ENCODE peak calls at places on chromosomes 12 and 14, in nine cellular contexts. One of them, this sample, is unnamed.

GRCh38 chr12:107661830-107662229 is 23.8 kb upstream of the PWP1 start:
- DNase-seq in chondrocyte: no peak
- DNase-seq in EL: no peak
- DNase-seq in stomach: no peak
- DNase-seq in stimulated activated CD4-positive, alpha-beta T cell treated with anti-CD3 and anti-CD28 coated beads, Interleukin-1b, Interleukin-23, amount 100 ng/mL, for 1 hour: no peak
- DNase-seq in Daoy: no peak
- DNase-seq in SK-MEL-5: no peak
- DNase-seq in activated T-helper 1 cell treated with anti-CD3 and anti-CD28 coated beads, Interleukin-2, amount 50 U/mL, for 16 hours: no peak
- DNase-seq in endodermal cell: no peak
- DNase-seq in this sample: no peak

GRCh38 chr12:49882248-49882850 is 21.4 kb downstream of the FAIM2 start:
- DNase-seq in chondrocyte: peak
- DNase-seq in EL: no peak
- DNase-seq in stomach: no peak
- DNase-seq in stimulated activated CD4-positive, alpha-beta T cell treated with anti-CD3 and anti-CD28 coated beads, Interleukin-1b, Interleukin-23, amount 100 ng/mL, for 1 hour: no peak
- DNase-seq in Daoy: no peak
- DNase-seq in SK-MEL-5: no peak
- DNase-seq in activated T-helper 1 cell treated with anti-CD3 and anti-CD28 coated beads, Interleukin-2, amount 50 U/mL, for 16 hours: no peak
- DNase-seq in endodermal cell: peak
- DNase-seq in this sample: no peak

GRCh38 chr14:22819191-22819988 is 4.2 kb upstream of the SLC7A7 start:
- DNase-seq in chondrocyte: no peak
- DNase-seq in EL: peak
- DNase-seq in stomach: peak
- DNase-seq in stimulated activated CD4-positive, alpha-beta T cell treated with anti-CD3 and anti-CD28 coated beads, Interleukin-1b, Interleukin-23, amount 100 ng/mL, for 1 hour: no peak
- DNase-seq in Daoy: no peak
- DNase-seq in SK-MEL-5: peak
- DNase-seq in activated T-helper 1 cell treated with anti-CD3 and anti-CD28 coated beads, Interleukin-2, amount 50 U/mL, for 16 hours: no peak
- DNase-seq in endodermal cell: peak
- DNase-seq in this sample: no peak

GRCh38 chr12:43453761-43454160 is 98.2 kb downstream of the ADAMTS20 start:
- DNase-seq in chondrocyte: no peak
- DNase-seq in EL: no peak
- DNase-seq in stomach: no peak
- DNase-seq in stimulated activated CD4-positive, alpha-beta T cell treated with anti-CD3 and anti-CD28 coated beads, Interleukin-1b, Interleukin-23, amount 100 ng/mL, for 1 hour: no peak
- DNase-seq in Daoy: peak
- DNase-seq in SK-MEL-5: peak
- DNase-seq in activated T-helper 1 cell treated with anti-CD3 and anti-CD28 coated beads, Interleukin-2, amount 50 U/mL, for 16 hours: no peak
- DNase-seq in endodermal cell: no peak
- DNase-seq in this sample: no peak

GRCh38 chr12:33566403-33566802 is 126.8 kb upstream of the SYT10 start:
- DNase-seq in chondrocyte: no peak
- DNase-seq in EL: no peak
- DNase-seq in stomach: no peak
- DNase-seq in stimulated activated CD4-positive, alpha-beta T cell treated with anti-CD3 and anti-CD28 coated beads, Interleukin-1b, Interleukin-23, amount 100 ng/mL, for 1 hour: no peak
- DNase-seq in Daoy: no peak
- DNase-seq in SK-MEL-5: no peak
- DNase-seq in activated T-helper 1 cell treated with anti-CD3 and anti-CD28 coated beads, Interleukin-2, amount 50 U/mL, for 16 hours: no peak
- DNase-seq in endodermal cell: no peak
- DNase-seq in this sample: no peak

GRCh38 chr12:95215925-95216324 is 1.3 kb downstream of the FGD6 start:
- DNase-seq in chondrocyte: no peak
- DNase-seq in EL: peak
- DNase-seq in stomach: no peak
- DNase-seq in stimulated activated CD4-positive, alpha-beta T cell treated with anti-CD3 and anti-CD28 coated beads, Interleukin-1b, Interleukin-23, amount 100 ng/mL, for 1 hour: no peak
- DNase-seq in Daoy: peak
- DNase-seq in SK-MEL-5: peak
- DNase-seq in activated T-helper 1 cell treated with anti-CD3 and anti-CD28 coated beads, Interleukin-2, amount 50 U/mL, for 16 hours: no peak
- DNase-seq in endodermal cell: no peak
- DNase-seq in this sample: no peak

GRCh38 chr12:40146800-40147797 is 41.2 kb upstream of the SLC2A13 start:
- DNase-seq in chondrocyte: no peak
- DNase-seq in EL: no peak
- DNase-seq in stomach: no peak
- DNase-seq in stimulated activated CD4-positive, alpha-beta T cell treated with anti-CD3 and anti-CD28 coated beads, Interleukin-1b, Interleukin-23, amount 100 ng/mL, for 1 hour: no peak
- DNase-seq in Daoy: no peak
- DNase-seq in SK-MEL-5: no peak
- DNase-seq in activated T-helper 1 cell treated with anti-CD3 and anti-CD28 coated beads, Interleukin-2, amount 50 U/mL, for 16 hours: no peak
- DNase-seq in endodermal cell: no peak
- DNase-seq in this sample: no peak

GRCh38 chr14:48527832-48528231 is 852.4 kb upstream of the MDGA2 start:
- DNase-seq in chondrocyte: no peak
- DNase-seq in EL: no peak
- DNase-seq in stomach: no peak
- DNase-seq in stimulated activated CD4-positive, alpha-beta T cell treated with anti-CD3 and anti-CD28 coated beads, Interleukin-1b, Interleukin-23, amount 100 ng/mL, for 1 hour: no peak
- DNase-seq in Daoy: no peak
- DNase-seq in SK-MEL-5: no peak
- DNase-seq in activated T-helper 1 cell treated with anti-CD3 and anti-CD28 coated beads, Interleukin-2, amount 50 U/mL, for 16 hours: no peak
- DNase-seq in endodermal cell: peak
- DNase-seq in this sample: no peak

GRCh38 chr12:102917026-102917787 is at the start of gene PAH:
- DNase-seq in chondrocyte: no peak
- DNase-seq in EL: peak
- DNase-seq in stomach: peak
- DNase-seq in stimulated activated CD4-positive, alpha-beta T cell treated with anti-CD3 and anti-CD28 coated beads, Interleukin-1b, Interleukin-23, amount 100 ng/mL, for 1 hour: no peak
- DNase-seq in Daoy: peak
- DNase-seq in SK-MEL-5: peak
- DNase-seq in activated T-helper 1 cell treated with anti-CD3 and anti-CD28 coated beads, Interleukin-2, amount 50 U/mL, for 16 hours: peak
- DNase-seq in endodermal cell: peak
- DNase-seq in this sample: no peak

GRCh38 chr14:103533999-103534575 is 5.1 kb downstream of the TRMT61A start:
- DNase-seq in chondrocyte: no peak
- DNase-seq in EL: no peak
- DNase-seq in stomach: no peak
- DNase-seq in stimulated activated CD4-positive, alpha-beta T cell treated with anti-CD3 and anti-CD28 coated beads, Interleukin-1b, Interleukin-23, amount 100 ng/mL, for 1 hour: no peak
- DNase-seq in Daoy: no peak
- DNase-seq in SK-MEL-5: no peak
- DNase-seq in activated T-helper 1 cell treated with anti-CD3 and anti-CD28 coated beads, Interleukin-2, amount 50 U/mL, for 16 hours: no peak
- DNase-seq in endodermal cell: no peak
- DNase-seq in this sample: no peak

GRCh38 chr12:57815177-57816000 is 3.1 kb downstream of the AVIL start:
- DNase-seq in chondrocyte: peak
- DNase-seq in EL: no peak
- DNase-seq in stomach: no peak
- DNase-seq in stimulated activated CD4-positive, alpha-beta T cell treated with anti-CD3 and anti-CD28 coated beads, Interleukin-1b, Interleukin-23, amount 100 ng/mL, for 1 hour: no peak
- DNase-seq in Daoy: no peak
- DNase-seq in SK-MEL-5: peak
- DNase-seq in activated T-helper 1 cell treated with anti-CD3 and anti-CD28 coated beads, Interleukin-2, amount 50 U/mL, for 16 hours: no peak
- DNase-seq in endodermal cell: peak
- DNase-seq in this sample: no peak

GRCh38 chr12:104602426-104602825 is 145.7 kb downstream of the CHST11 start:
- DNase-seq in chondrocyte: no peak
- DNase-seq in EL: no peak
- DNase-seq in stomach: no peak
- DNase-seq in stimulated activated CD4-positive, alpha-beta T cell treated with anti-CD3 and anti-CD28 coated beads, Interleukin-1b, Interleukin-23, amount 100 ng/mL, for 1 hour: no peak
- DNase-seq in Daoy: peak
- DNase-seq in SK-MEL-5: no peak
- DNase-seq in activated T-helper 1 cell treated with anti-CD3 and anti-CD28 coated beads, Interleukin-2, amount 50 U/mL, for 16 hours: no peak
- DNase-seq in endodermal cell: no peak
- DNase-seq in this sample: no peak

GRCh38 chr14:27077181-27077738 is 479.4 kb upstream of the NOVA1 start:
- DNase-seq in chondrocyte: no peak
- DNase-seq in EL: no peak
- DNase-seq in stomach: no peak
- DNase-seq in stimulated activated CD4-positive, alpha-beta T cell treated with anti-CD3 and anti-CD28 coated beads, Interleukin-1b, Interleukin-23, amount 100 ng/mL, for 1 hour: no peak
- DNase-seq in Daoy: no peak
- DNase-seq in SK-MEL-5: peak
- DNase-seq in activated T-helper 1 cell treated with anti-CD3 and anti-CD28 coated beads, Interleukin-2, amount 50 U/mL, for 16 hours: no peak
- DNase-seq in endodermal cell: no peak
- DNase-seq in this sample: no peak

GRCh38 chr12:47102845-47103666 is 23.3 kb upstream of the AMIGO2 start:
- DNase-seq in chondrocyte: no peak
- DNase-seq in EL: peak
- DNase-seq in stomach: no peak
- DNase-seq in stimulated activated CD4-positive, alpha-beta T cell treated with anti-CD3 and anti-CD28 coated beads, Interleukin-1b, Interleukin-23, amount 100 ng/mL, for 1 hour: no peak
- DNase-seq in Daoy: no peak
- DNase-seq in SK-MEL-5: no peak
- DNase-seq in activated T-helper 1 cell treated with anti-CD3 and anti-CD28 coated beads, Interleukin-2, amount 50 U/mL, for 16 hours: no peak
- DNase-seq in endodermal cell: no peak
- DNase-seq in this sample: no peak

GRCh38 chr12:57008113-57008687 is 1.9 kb upstream of the ZBTB39 start:
- DNase-seq in chondrocyte: no peak
- DNase-seq in EL: peak
- DNase-seq in stomach: no peak
- DNase-seq in stimulated activated CD4-positive, alpha-beta T cell treated with anti-CD3 and anti-CD28 coated beads, Interleukin-1b, Interleukin-23, amount 100 ng/mL, for 1 hour: no peak
- DNase-seq in Daoy: peak
- DNase-seq in SK-MEL-5: peak
- DNase-seq in activated T-helper 1 cell treated with anti-CD3 and anti-CD28 coated beads, Interleukin-2, amount 50 U/mL, for 16 hours: no peak
- DNase-seq in endodermal cell: no peak
- DNase-seq in this sample: no peak

GRCh38 chr12:18383203-18383602 is 121.9 kb downstream of the PIK3C2G start:
- DNase-seq in chondrocyte: no peak
- DNase-seq in EL: peak
- DNase-seq in stomach: no peak
- DNase-seq in stimulated activated CD4-positive, alpha-beta T cell treated with anti-CD3 and anti-CD28 coated beads, Interleukin-1b, Interleukin-23, amount 100 ng/mL, for 1 hour: no peak
- DNase-seq in Daoy: no peak
- DNase-seq in SK-MEL-5: peak
- DNase-seq in activated T-helper 1 cell treated with anti-CD3 and anti-CD28 coated beads, Interleukin-2, amount 50 U/mL, for 16 hours: no peak
- DNase-seq in endodermal cell: no peak
- DNase-seq in this sample: no peak

GRCh38 chr14:35878272-35879140 is 52.4 kb downstream of the BRMS1L start:
- DNase-seq in chondrocyte: no peak
- DNase-seq in EL: peak
- DNase-seq in stomach: peak
- DNase-seq in stimulated activated CD4-positive, alpha-beta T cell treated with anti-CD3 and anti-CD28 coated beads, Interleukin-1b, Interleukin-23, amount 100 ng/mL, for 1 hour: no peak
- DNase-seq in Daoy: peak
- DNase-seq in SK-MEL-5: peak
- DNase-seq in activated T-helper 1 cell treated with anti-CD3 and anti-CD28 coated beads, Interleukin-2, amount 50 U/mL, for 16 hours: no peak
- DNase-seq in endodermal cell: no peak
- DNase-seq in this sample: no peak

GRCh38 chr12:2288001-2288400 is 235.2 kb downstream of the CACNA1C start:
- DNase-seq in chondrocyte: no peak
- DNase-seq in EL: peak
- DNase-seq in stomach: no peak
- DNase-seq in stimulated activated CD4-positive, alpha-beta T cell treated with anti-CD3 and anti-CD28 coated beads, Interleukin-1b, Interleukin-23, amount 100 ng/mL, for 1 hour: no peak
- DNase-seq in Daoy: peak
- DNase-seq in SK-MEL-5: no peak
- DNase-seq in activated T-helper 1 cell treated with anti-CD3 and anti-CD28 coated beads, Interleukin-2, amount 50 U/mL, for 16 hours: no peak
- DNase-seq in endodermal cell: peak
- DNase-seq in this sample: no peak

GRCh38 chr14:32939254-32940065 is 781 bp downstream of the NPAS3 start:
- DNase-seq in chondrocyte: peak
- DNase-seq in EL: peak
- DNase-seq in stomach: peak
- DNase-seq in stimulated activated CD4-positive, alpha-beta T cell treated with anti-CD3 and anti-CD28 coated beads, Interleukin-1b, Interleukin-23, amount 100 ng/mL, for 1 hour: no peak
- DNase-seq in Daoy: peak
- DNase-seq in SK-MEL-5: peak
- DNase-seq in activated T-helper 1 cell treated with anti-CD3 and anti-CD28 coated beads, Interleukin-2, amount 50 U/mL, for 16 hours: no peak
- DNase-seq in endodermal cell: peak
- DNase-seq in this sample: no peak

GRCh38 chr14:59600211-59600945 is 23.8 kb upstream of the CCDC175 start:
- DNase-seq in chondrocyte: no peak
- DNase-seq in EL: no peak
- DNase-seq in stomach: no peak
- DNase-seq in stimulated activated CD4-positive, alpha-beta T cell treated with anti-CD3 and anti-CD28 coated beads, Interleukin-1b, Interleukin-23, amount 100 ng/mL, for 1 hour: no peak
- DNase-seq in Daoy: no peak
- DNase-seq in SK-MEL-5: no peak
- DNase-seq in activated T-helper 1 cell treated with anti-CD3 and anti-CD28 coated beads, Interleukin-2, amount 50 U/mL, for 16 hours: no peak
- DNase-seq in endodermal cell: no peak
- DNase-seq in this sample: no peak

GRCh38 chr12:71767183-71767582 is 12.5 kb downstream of the RAB21 start:
- DNase-seq in chondrocyte: no peak
- DNase-seq in EL: no peak
- DNase-seq in stomach: no peak
- DNase-seq in stimulated activated CD4-positive, alpha-beta T cell treated with anti-CD3 and anti-CD28 coated beads, Interleukin-1b, Interleukin-23, amount 100 ng/mL, for 1 hour: no peak
- DNase-seq in Daoy: no peak
- DNase-seq in SK-MEL-5: no peak
- DNase-seq in activated T-helper 1 cell treated with anti-CD3 and anti-CD28 coated beads, Interleukin-2, amount 50 U/mL, for 16 hours: no peak
- DNase-seq in endodermal cell: no peak
- DNase-seq in this sample: no peak

GRCh38 chr12:6955462-6956331 is 4.5 kb downstream of the PTPN6 start:
- DNase-seq in chondrocyte: peak
- DNase-seq in EL: no peak
- DNase-seq in stomach: no peak
- DNase-seq in stimulated activated CD4-positive, alpha-beta T cell treated with anti-CD3 and anti-CD28 coated beads, Interleukin-1b, Interleukin-23, amount 100 ng/mL, for 1 hour: no peak
- DNase-seq in Daoy: no peak
- DNase-seq in SK-MEL-5: no peak
- DNase-seq in activated T-helper 1 cell treated with anti-CD3 and anti-CD28 coated beads, Interleukin-2, amount 50 U/mL, for 16 hours: no peak
- DNase-seq in endodermal cell: no peak
- DNase-seq in this sample: no peak

GRCh38 chr12:5230151-5230550 is 186.5 kb downstream of the KCNA5 start:
- DNase-seq in chondrocyte: no peak
- DNase-seq in EL: peak
- DNase-seq in stomach: no peak
- DNase-seq in stimulated activated CD4-positive, alpha-beta T cell treated with anti-CD3 and anti-CD28 coated beads, Interleukin-1b, Interleukin-23, amount 100 ng/mL, for 1 hour: no peak
- DNase-seq in Daoy: peak
- DNase-seq in SK-MEL-5: no peak
- DNase-seq in activated T-helper 1 cell treated with anti-CD3 and anti-CD28 coated beads, Interleukin-2, amount 50 U/mL, for 16 hours: no peak
- DNase-seq in endodermal cell: no peak
- DNase-seq in this sample: no peak

GRCh38 chr14:103848720-103849077 is 1.3 kb upstream of the PPP1R13B start:
- DNase-seq in chondrocyte: no peak
- DNase-seq in EL: no peak
- DNase-seq in stomach: no peak
- DNase-seq in stimulated activated CD4-positive, alpha-beta T cell treated with anti-CD3 and anti-CD28 coated beads, Interleukin-1b, Interleukin-23, amount 100 ng/mL, for 1 hour: no peak
- DNase-seq in Daoy: no peak
- DNase-seq in SK-MEL-5: no peak
- DNase-seq in activated T-helper 1 cell treated with anti-CD3 and anti-CD28 coated beads, Interleukin-2, amount 50 U/mL, for 16 hours: no peak
- DNase-seq in endodermal cell: no peak
- DNase-seq in this sample: no peak

GRCh38 chr12:122394626-122395194 is 27.8 kb downstream of the CLIP1 start:
- DNase-seq in chondrocyte: no peak
- DNase-seq in EL: peak
- DNase-seq in stomach: no peak
- DNase-seq in stimulated activated CD4-positive, alpha-beta T cell treated with anti-CD3 and anti-CD28 coated beads, Interleukin-1b, Interleukin-23, amount 100 ng/mL, for 1 hour: no peak
- DNase-seq in Daoy: no peak
- DNase-seq in SK-MEL-5: no peak
- DNase-seq in activated T-helper 1 cell treated with anti-CD3 and anti-CD28 coated beads, Interleukin-2, amount 50 U/mL, for 16 hours: no peak
- DNase-seq in endodermal cell: no peak
- DNase-seq in this sample: no peak

GRCh38 chr14:76922599-76922998 is 96.4 kb downstream of the LRRC74A start:
- DNase-seq in chondrocyte: no peak
- DNase-seq in EL: no peak
- DNase-seq in stomach: no peak
- DNase-seq in stimulated activated CD4-positive, alpha-beta T cell treated with anti-CD3 and anti-CD28 coated beads, Interleukin-1b, Interleukin-23, amount 100 ng/mL, for 1 hour: no peak
- DNase-seq in Daoy: no peak
- DNase-seq in SK-MEL-5: no peak
- DNase-seq in activated T-helper 1 cell treated with anti-CD3 and anti-CD28 coated beads, Interleukin-2, amount 50 U/mL, for 16 hours: no peak
- DNase-seq in endodermal cell: peak
- DNase-seq in this sample: no peak

GRCh38 chr12:51923506-51924365 is 16.4 kb downstream of the ACVRL1 start:
- DNase-seq in chondrocyte: no peak
- DNase-seq in EL: peak
- DNase-seq in stomach: peak
- DNase-seq in stimulated activated CD4-positive, alpha-beta T cell treated with anti-CD3 and anti-CD28 coated beads, Interleukin-1b, Interleukin-23, amount 100 ng/mL, for 1 hour: peak
- DNase-seq in Daoy: peak
- DNase-seq in SK-MEL-5: peak
- DNase-seq in activated T-helper 1 cell treated with anti-CD3 and anti-CD28 coated beads, Interleukin-2, amount 50 U/mL, for 16 hours: peak
- DNase-seq in endodermal cell: peak
- DNase-seq in this sample: no peak

GRCh38 chr12:130070017-130070653 is 92.1 kb upstream of the FZD10 start:
- DNase-seq in chondrocyte: no peak
- DNase-seq in EL: no peak
- DNase-seq in stomach: no peak
- DNase-seq in stimulated activated CD4-positive, alpha-beta T cell treated with anti-CD3 and anti-CD28 coated beads, Interleukin-1b, Interleukin-23, amount 100 ng/mL, for 1 hour: no peak
- DNase-seq in Daoy: peak
- DNase-seq in SK-MEL-5: peak
- DNase-seq in activated T-helper 1 cell treated with anti-CD3 and anti-CD28 coated beads, Interleukin-2, amount 50 U/mL, for 16 hours: no peak
- DNase-seq in endodermal cell: peak
- DNase-seq in this sample: peak

GRCh38 chr12:21942377-21942703 is 1.1 kb upstream of the ABCC9 start:
- DNase-seq in chondrocyte: no peak
- DNase-seq in EL: no peak
- DNase-seq in stomach: no peak
- DNase-seq in stimulated activated CD4-positive, alpha-beta T cell treated with anti-CD3 and anti-CD28 coated beads, Interleukin-1b, Interleukin-23, amount 100 ng/mL, for 1 hour: no peak
- DNase-seq in Daoy: no peak
- DNase-seq in SK-MEL-5: no peak
- DNase-seq in activated T-helper 1 cell treated with anti-CD3 and anti-CD28 coated beads, Interleukin-2, amount 50 U/mL, for 16 hours: no peak
- DNase-seq in endodermal cell: no peak
- DNase-seq in this sample: no peak

GRCh38 chr12:55974308-55974724 is 438 bp downstream of the RAB5B start:
- DNase-seq in chondrocyte: peak
- DNase-seq in EL: peak
- DNase-seq in stomach: peak
- DNase-seq in stimulated activated CD4-positive, alpha-beta T cell treated with anti-CD3 and anti-CD28 coated beads, Interleukin-1b, Interleukin-23, amount 100 ng/mL, for 1 hour: no peak
- DNase-seq in Daoy: peak
- DNase-seq in SK-MEL-5: peak
- DNase-seq in activated T-helper 1 cell treated with anti-CD3 and anti-CD28 coated beads, Interleukin-2, amount 50 U/mL, for 16 hours: peak
- DNase-seq in endodermal cell: peak
- DNase-seq in this sample: no peak

GRCh38 chr12:58139894-58140293 is 198.5 kb downstream of the ATP23 start:
- DNase-seq in chondrocyte: no peak
- DNase-seq in EL: no peak
- DNase-seq in stomach: no peak
- DNase-seq in stimulated activated CD4-positive, alpha-beta T cell treated with anti-CD3 and anti-CD28 coated beads, Interleukin-1b, Interleukin-23, amount 100 ng/mL, for 1 hour: no peak
- DNase-seq in Daoy: no peak
- DNase-seq in SK-MEL-5: no peak
- DNase-seq in activated T-helper 1 cell treated with anti-CD3 and anti-CD28 coated beads, Interleukin-2, amount 50 U/mL, for 16 hours: no peak
- DNase-seq in endodermal cell: peak
- DNase-seq in this sample: no peak

This sample was measured in cerebellar nuclear complex.